ENCODE peak calls at places on chromosomes 11 and 22, in four cellular contexts. W is fibroblast of lung, K is A549, L is foreskin fibroblast. T is an unnamed sample.

GRCh38 chr11:63491614-63492372 is 826 bp upstream of the PLAAT5 start:
- DNase-seq in W (peak; percentile 84), K (no peak), L (no peak), T (peak; percentile 4)

GRCh38 chr11:113014731-113015455 is 53.7 kb downstream of the NCAM1 start:
- DNase-seq in W (no peak), K (no peak), L (peak; percentile 21), T (no peak)

GRCh38 chr22:41799486-41800347 is 762 bp upstream of the CCDC134 start:
- DNase-seq in W (peak; percentile 22), K (no peak), L (peak; percentile 56), T (no peak)

GRCh38 chr11:11531127-11531526 is 90.7 kb downstream of the GALNT18 start:
- DNase-seq in W (no peak), K (no peak), L (no peak), T (no peak)

GRCh38 chr11:15770798-15771414 is 585.4 kb downstream of the SOX6 start:
- DNase-seq in W (peak; percentile 36), K (peak; percentile 29), L (peak; percentile 26), T (peak; percentile 2)

GRCh38 chr11:27319065-27319464 is 44.0 kb downstream of the CCDC34 start:
- DNase-seq in W (peak; percentile 89), K (peak; percentile 58), L (peak; percentile 64), T (no peak)

GRCh38 chr11:72378704-72379383 is 55.5 kb downstream of the CLPB start:
- DNase-seq in W (peak; percentile 54), K (no peak), L (peak; percentile 37), T (no peak)

GRCh38 chr11:68956142-68956541 is 24.6 kb downstream of the MRGPRD start:
- DNase-seq in W (no peak), K (no peak), L (no peak), T (no peak)

GRCh38 chr11:107741044-107741823 is 29.4 kb upstream of the SLN start:
- DNase-seq in W (no peak), K (no peak), L (peak; percentile 55), T (peak; percentile 50)

GRCh38 chr11:12171921-12172320 is 61.5 kb downstream of the MICAL2 start:
- DNase-seq in W (no peak), K (no peak), L (no peak), T (no peak)

GRCh38 chr22:27358096-27358870 is 443.3 kb downstream of the MN1 start:
- DNase-seq in W (no peak), K (no peak), L (no peak), T (no peak)

GRCh38 chr11:83054001-83054400 is 17.7 kb downstream of the RAB30 start:
- DNase-seq in W (no peak), K (no peak), L (no peak), T (peak; percentile 54)

GRCh38 chr22:43151251-43152000 is at the start of gene TSPO:
- DNase-seq in W (peak; percentile 41), K (peak; percentile 46), L (peak; percentile 83), T (peak; percentile 40)
- H3K4me3 ChIP-seq in W (peak within 1 kb of the TSS; percentile 70), K (peak within 1 kb of the TSS; percentile 93), L (peak within 1 kb of the TSS; percentile 80), T (peak within 1 kb of the TSS; percentile 69)

GRCh38 chr11:75264971-75265370 is 24.4 kb downstream of the TPBGL start:
- DNase-seq in W (no peak), K (no peak), L (no peak), T (no peak)
- H3K4me3 ChIP-seq in W (no peak overlapping the region), K (no peak overlapping the region), L (no peak overlapping the region), T (no peak overlapping the region)

DNA sequence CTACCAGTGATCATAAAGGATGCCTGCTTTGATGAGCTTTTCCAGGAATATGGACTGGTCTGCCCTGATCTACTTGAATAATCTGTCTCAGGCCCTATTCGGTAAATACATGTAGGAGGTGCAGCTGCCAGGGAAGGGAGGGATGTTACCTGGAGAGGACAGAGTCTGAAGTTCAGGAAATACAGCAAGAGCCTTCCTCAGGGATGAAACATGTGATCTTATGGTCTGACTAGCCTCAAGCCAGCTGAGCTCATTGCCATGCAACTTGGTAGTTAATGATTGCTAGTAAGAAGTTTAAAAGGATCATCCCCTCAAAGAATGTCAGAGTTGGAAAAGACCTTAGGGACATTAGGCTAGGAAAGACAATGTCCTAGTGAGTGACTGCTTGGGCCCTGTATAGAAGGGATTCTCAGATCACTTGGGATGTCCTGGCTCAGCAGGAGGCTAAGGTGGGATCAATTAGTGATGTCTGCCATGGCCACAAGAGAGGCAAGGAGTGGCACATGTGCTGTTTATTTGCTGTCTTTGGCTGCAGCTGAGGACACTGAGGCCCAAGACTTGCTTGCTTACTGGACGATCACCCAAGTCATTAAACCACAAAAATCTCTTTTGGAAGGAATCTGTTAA is 18.5 kb downstream of the PTPRJ start:
- DNase-seq in W (peak; percentile 52), K (peak; percentile 54), L (peak; percentile 31), T (no peak)
- H3K4me3 ChIP-seq in W (no peak overlapping the region), K (peak overlapping the region; percentile 1), L (no peak overlapping the region), T (peak overlapping the region; percentile 54)

GRCh38 chr22:31097941-31098632 is 9.3 kb downstream of the SELENOM start:
- DNase-seq in W (no peak), K (no peak), L (no peak), T (no peak)
- H3K4me3 ChIP-seq in W (no peak overlapping the region), K (no peak overlapping the region), L (no peak overlapping the region), T (no peak overlapping the region)

DNA sequence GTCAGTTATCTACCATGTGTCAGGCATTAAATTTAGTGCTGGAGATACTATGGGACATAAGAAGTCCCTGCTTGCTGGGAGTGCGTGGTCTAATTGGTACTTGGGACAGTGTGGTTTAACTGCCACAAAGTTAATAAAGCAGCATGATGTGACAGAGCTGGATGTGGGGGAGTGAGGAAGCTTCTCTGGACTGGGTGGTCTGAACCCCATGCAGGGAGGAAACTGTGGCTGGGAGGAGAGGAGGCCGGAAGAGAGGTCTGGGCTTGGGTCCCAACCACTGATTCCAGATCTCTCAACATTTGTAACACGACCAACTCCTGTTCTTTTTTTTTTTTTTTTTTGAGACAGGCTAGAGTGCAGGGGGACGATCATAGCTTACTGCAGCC is 37.1 kb downstream of the ST3GAL4 start:
- DNase-seq in W (no peak), K (no peak), L (no peak), T (no peak)
- H3K4me3 ChIP-seq in W (no peak overlapping the region), K (no peak overlapping the region), L (no peak overlapping the region), T (no peak overlapping the region)

DNA sequence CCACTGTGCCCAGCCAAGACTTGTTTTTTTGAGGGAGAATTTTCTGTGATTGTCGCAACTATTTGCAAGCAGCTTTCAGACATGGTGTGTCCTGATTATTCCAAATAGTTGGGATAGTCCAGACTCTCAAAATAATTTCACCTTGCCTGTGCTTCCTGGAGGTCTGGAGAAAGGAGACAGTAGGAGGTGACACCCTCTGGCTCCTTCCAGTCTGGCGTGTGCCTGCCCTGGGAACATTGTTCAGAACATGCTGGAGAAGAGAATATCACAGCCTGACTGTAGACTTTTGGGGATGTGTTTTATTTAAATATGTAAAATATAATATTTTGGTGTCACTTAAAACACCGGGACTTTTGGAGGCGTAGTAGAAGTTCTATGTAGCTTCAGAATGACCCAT is 14.9 kb downstream of the ZNRF3 start:
- DNase-seq in W (no peak), K (no peak), L (no peak), T (no peak)
- H3K4me3 ChIP-seq in W (no peak overlapping the region), K (no peak overlapping the region), L (no peak overlapping the region), T (no peak overlapping the region)

DNA sequence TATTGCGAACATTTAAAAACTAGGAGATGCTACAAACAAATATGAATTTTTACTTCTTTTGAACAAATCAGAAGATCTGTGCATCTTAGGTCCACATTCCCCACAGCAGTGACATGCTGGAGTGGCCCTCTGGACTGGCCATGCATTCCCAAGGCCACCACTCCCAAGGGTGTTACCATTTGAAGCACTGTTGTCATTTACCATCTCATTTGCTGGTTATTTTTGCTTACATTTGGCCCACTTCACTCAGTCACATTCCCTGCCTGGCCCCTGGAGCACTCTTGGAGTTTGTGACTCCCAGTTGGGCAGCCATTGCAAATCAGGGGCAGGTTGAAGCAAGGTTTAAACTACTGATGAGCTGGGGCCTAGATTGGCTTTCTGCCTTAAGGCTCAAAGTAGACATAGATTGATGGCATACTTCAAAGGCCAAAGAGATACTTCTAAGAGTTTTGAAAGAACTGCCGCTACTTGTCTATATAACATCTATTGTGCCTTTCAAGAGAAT is 8.5 kb upstream of the ZNRF3 start:
- DNase-seq in W (no peak), K (no peak), L (no peak), T (no peak)
- H3K4me3 ChIP-seq in W (no peak overlapping the region), K (no peak overlapping the region), L (no peak overlapping the region), T (no peak overlapping the region)

DNA sequence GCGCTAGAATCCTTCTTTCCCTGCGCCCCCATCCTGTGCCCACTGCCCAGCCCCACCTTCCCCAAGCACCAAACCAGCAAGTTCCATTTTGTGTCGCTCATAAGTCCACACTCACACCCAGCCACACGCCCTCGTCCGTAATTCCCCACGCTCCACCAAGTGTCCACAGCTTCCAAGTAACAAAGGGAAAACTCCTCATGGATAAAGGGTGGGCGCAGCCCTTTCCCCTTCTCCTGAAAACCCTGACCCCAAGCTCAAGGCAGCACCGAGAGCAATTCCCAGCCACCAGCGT is 463 bp downstream of the FXYD6 start:
- DNase-seq in W (no peak), K (no peak), L (no peak), T (no peak)
- H3K4me3 ChIP-seq in W (peak overlapping the region; percentile 80), K (peak overlapping the region; percentile 47), L (no peak overlapping the region), T (peak overlapping the region; percentile 55)